ENCODE peak calls at places on chromosomes 12 and 14, in four cellular contexts. K, H, D and X are unnamed samples. For H3K4me1, the result is how much of the 10 kb centered on the place peaks cover.

GRCh38 chr12:45966486-45966885 is 23.9 kb downstream of the SCAF11 start:
- DNase-seq in H (peak), K (no peak), D (no peak), X (no peak)

GRCh38 chr12:71475280-71475679 is 35.7 kb downstream of the LGR5 start:
- DNase-seq in K (no peak), D (no peak), H (no peak), X (no peak)

GRCh38 chr14:76253111-76253510 is 101.4 kb downstream of the GPATCH2L start:
- DNase-seq in K (no peak), H (no peak), D (no peak), X (no peak)

GRCh38 chr14:104680056-104680805 is 9.2 kb upstream of the INF2 start:
- DNase-seq in K (peak), D (peak), H (peak), X (no peak)

GRCh38 chr14:100159107-100159864 is at the start of gene DEGS2:
- DNase-seq in H (no peak), D (peak), K (peak), X (no peak)

GRCh38 chr12:64678835-64679234 is 68.5 kb downstream of the RASSF3 start:
- DNase-seq in D (no peak), H (no peak), K (no peak), X (no peak)

GRCh38 chr12:176321-177181 is 37.4 kb downstream of the SLC6A12 start:
- DNase-seq in D (no peak), K (peak), H (peak), X (no peak)

GRCh38 chr14:99280852-99281251 is 8.9 kb upstream of the BCL11B start:
- DNase-seq in D (no peak), H (no peak), K (no peak), X (no peak)

GRCh38 chr14:31969371-31969770 is 107.7 kb upstream of the ARHGAP5 start:
- DNase-seq in D (no peak), K (no peak), H (no peak), X (no peak)

GRCh38 chr12:51653431-51653830 is 62.4 kb downstream of the SCN8A start:
- DNase-seq in K (no peak), H (peak), D (no peak), X (no peak)

GRCh38 chr12:56159482-56160105 is 1.4 kb downstream of the MYL6 start:
- DNase-seq in K (no peak), H (no peak), D (no peak), X (no peak)

GRCh38 chr12:41724216-41724615 is 420.5 kb downstream of the GXYLT1 start:
- DNase-seq in H (no peak), K (no peak), D (no peak), X (no peak)

DNA sequence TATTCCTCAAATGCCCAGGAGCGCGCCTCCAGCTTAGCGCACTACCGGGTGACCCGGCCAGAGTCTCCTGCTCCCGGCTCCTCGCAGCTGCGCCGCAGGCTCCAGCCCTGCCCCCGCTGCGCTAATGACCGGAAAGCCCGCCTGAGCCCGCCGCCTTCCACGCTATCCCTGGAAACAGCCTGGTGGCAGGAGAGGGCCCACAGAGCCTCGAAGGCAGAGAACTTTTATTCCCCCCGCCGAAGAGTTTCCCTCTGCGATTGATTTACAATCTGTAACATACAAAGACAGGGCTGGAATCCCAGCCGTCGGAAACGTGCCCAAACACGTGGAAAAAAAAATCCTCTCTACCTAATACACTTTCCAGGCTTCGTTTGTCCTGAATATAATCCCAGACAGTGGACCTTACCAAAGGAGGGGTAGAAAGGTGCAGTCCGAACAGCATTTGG is 1.5 kb downstream of the COL2A1 start:
- DNase-seq in D (no peak), K (no peak), H (peak), X (no peak)
- H3K4me3 ChIP-seq in D (no peak), K (no peak), H (no peak), X (peak)

DNA sequence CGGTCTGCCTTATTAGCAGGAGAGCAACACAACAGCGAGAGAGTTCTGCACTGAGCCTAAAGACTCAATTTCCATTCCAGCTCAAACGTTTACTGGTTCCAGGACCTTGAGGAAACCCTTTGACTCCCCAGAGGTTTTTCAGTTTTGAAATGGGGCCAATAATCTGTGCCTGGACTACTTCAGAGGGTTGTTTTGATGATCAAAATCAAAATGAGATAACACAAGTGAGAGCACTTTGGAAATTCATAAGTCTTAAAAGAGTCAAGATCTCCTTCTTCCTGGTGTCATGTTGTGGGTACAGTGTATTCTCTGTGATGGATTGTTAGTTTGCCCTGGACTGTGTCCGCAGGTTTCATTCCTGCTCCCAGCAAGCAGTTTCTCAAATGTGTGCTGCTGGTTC is 52.9 kb downstream of the RERG start:
- DNase-seq in H (no peak), K (no peak), D (no peak), X (no peak)
- H3K4me1 ChIP-seq in H (under half), K (under half), D (under half), X (under half)

DNA sequence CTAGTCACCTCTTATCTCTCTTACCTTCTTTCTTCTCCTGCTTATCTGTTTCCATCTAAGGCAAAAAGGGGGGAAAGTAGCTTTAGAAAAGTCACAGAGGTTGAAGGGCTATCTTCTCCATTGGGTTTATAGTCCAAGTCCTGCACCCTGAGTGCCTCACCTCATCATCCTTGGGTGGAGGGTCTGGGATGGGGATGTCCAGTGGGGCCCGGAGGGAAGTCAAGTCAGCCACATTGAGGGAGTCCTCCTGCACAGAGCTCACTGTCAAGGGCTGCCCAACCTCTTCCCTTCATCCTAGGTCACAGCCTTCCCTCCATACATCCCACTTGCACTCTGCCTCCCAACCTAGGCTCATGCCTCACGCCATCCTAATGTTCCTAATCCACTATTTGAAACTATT is 1.2 kb downstream of the PSME2 start:
- DNase-seq in K (no peak), D (no peak), H (no peak), X (no peak)
- H3K4me3 ChIP-seq in K (peak), D (no peak), H (no peak), X (peak)

GRCh38 chr12:50062733-50063452 is 5.5 kb downstream of the ASIC1 start:
- DNase-seq in H (peak), D (no peak), K (no peak), X (no peak)
- H3K4me1 ChIP-seq in H (under half), D (under half), K (under half), X (under half)

DNA sequence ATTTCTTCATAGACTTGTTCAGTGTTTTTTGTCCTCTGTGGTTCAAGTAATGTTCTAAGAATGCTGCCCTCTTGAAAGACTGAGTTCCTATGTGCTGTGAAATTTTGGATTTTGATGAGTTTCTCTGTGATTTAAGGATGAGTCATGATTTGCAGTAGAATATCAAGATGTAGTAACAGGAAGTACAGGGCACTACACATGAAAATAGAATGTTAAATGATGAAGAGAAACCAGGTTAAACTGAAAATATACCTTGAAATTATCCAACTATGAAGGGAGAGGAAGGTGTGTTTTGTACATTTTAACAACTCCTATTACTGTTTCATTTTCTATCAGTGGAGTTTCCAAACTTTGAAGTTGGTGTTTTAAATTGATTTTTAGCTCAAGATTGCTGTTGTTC is 4.8 kb downstream of the ELK3 start:
- DNase-seq in K (no peak), D (no peak), H (peak), X (no peak)
- H3K4me3 ChIP-seq in K (no peak), D (no peak), H (no peak), X (no peak)